ENCODE peak calls at places on chromosomes 7 and 10, in four cellular contexts. B is activated CD8-positive, alpha-beta memory T cell treated with anti-CD3 and anti-CD28 coated beads, Interleukin-2, amount 50 U/mL, for 48 hours; N is coronary artery; W is mammary epithelial cell. P is an unnamed sample.

GRCh38 chr10:29946953-29947700 is 112.3 kb downstream of the JCAD start:
- DNase-seq in N (peak), B (no peak), W (peak), P (no peak)

GRCh38 chr10:64175271-64175962 is 654.2 kb downstream of the REEP3 start:
- DNase-seq in W (no peak), B (no peak), N (no peak), P (no peak)

GRCh38 chr7:123355576-123356195 is 155.9 kb upstream of the SLC13A1 start:
- DNase-seq in B (no peak), N (no peak), W (peak), P (no peak)

GRCh38 chr7:116172353-116172752 is 38.0 kb upstream of the TES start:
- DNase-seq in W (peak), N (no peak), B (no peak), P (no peak)

GRCh38 chr7:67913604-67914003 is 917.0 kb downstream of the TYW1 start:
- DNase-seq in W (no peak), N (no peak), B (no peak), P (no peak)

GRCh38 chr10:113854757-113855626 is 531 bp downstream of the NHLRC2 start:
- DNase-seq in N (peak), B (peak), W (peak), P (no peak)

GRCh38 chr7:15554081-15554480 is 7.7 kb downstream of the AGMO start:
- DNase-seq in N (no peak), B (no peak), W (no peak), P (no peak)

GRCh38 chr7:156906281-156906680 is 13.3 kb upstream of the LMBR1 start:
- DNase-seq in N (no peak), W (no peak), B (no peak), P (no peak)

GRCh38 chr10:92990615-92991014 is 70.0 kb upstream of the CYP26C1 start:
- DNase-seq in W (no peak), B (no peak), N (no peak), P (no peak)

GRCh38 chr7:107715531-107715930 is 28.4 kb upstream of the CBLL1 start:
- DNase-seq in N (no peak), B (no peak), W (peak), P (no peak)

GRCh38 chr7:29346574-29346973 is 152.0 kb downstream of the CHN2 start:
- DNase-seq in B (no peak), W (no peak), N (no peak), P (no peak)

GRCh38 chr7:36484265-36484664 is 94.6 kb downstream of the ANLN start:
- DNase-seq in N (no peak), W (no peak), B (no peak), P (no peak)

P was measured in vagina.